ENCODE peak calls at places on chromosomes 4 and X, in five cellular contexts. One of them, this sample, is unnamed.

GRCh38 chr4:121551881-121552280 is 144.9 kb downstream of the ANXA5 start:
- DNase-seq in NB4: no peak
- DNase-seq in ovary: no peak
- DNase-seq in BJ: no peak
- DNase-seq in left lung: no peak
- DNase-seq in this sample: no peak

GRCh38 chr4:2827874-2828751 is 15.5 kb upstream of the ADD1 start:
- DNase-seq in left lung: peak
- DNase-seq in ovary: no peak
- DNase-seq in NB4: no peak
- DNase-seq in BJ: no peak
- DNase-seq in this sample: no peak

GRCh38 chrX:75303795-75304194 is 29.9 kb downstream of the UPRT start:
- DNase-seq in NB4: no peak
- DNase-seq in BJ: peak
- DNase-seq in left lung: no peak
- DNase-seq in ovary: no peak
- DNase-seq in this sample: no peak

GRCh38 chr4:39043697-39044363 is 11.6 kb upstream of the TMEM156 start:
- DNase-seq in BJ: no peak
- DNase-seq in NB4: peak
- DNase-seq in left lung: no peak
- DNase-seq in ovary: no peak
- DNase-seq in this sample: peak

GRCh38 chr4:156888762-156889161 is 82.8 kb downstream of the PDGFC start:
- DNase-seq in left lung: no peak
- DNase-seq in BJ: peak
- DNase-seq in NB4: no peak
- DNase-seq in ovary: no peak
- DNase-seq in this sample: no peak

GRCh38 chrX:107483976-107484726 is 34.7 kb downstream of the FRMPD3 start:
- DNase-seq in NB4: peak
- DNase-seq in left lung: no peak
- DNase-seq in BJ: no peak
- DNase-seq in ovary: peak
- DNase-seq in this sample: peak

GRCh38 chrX:13685126-13685763 is 3.7 kb upstream of the RAB9A start:
- DNase-seq in ovary: no peak
- DNase-seq in BJ: no peak
- DNase-seq in NB4: no peak
- DNase-seq in left lung: no peak
- DNase-seq in this sample: no peak

GRCh38 chr4:2793578-2793919 is 664 bp downstream of the SH3BP2 start:
- DNase-seq in ovary: peak
- DNase-seq in NB4: peak
- DNase-seq in BJ: no peak
- DNase-seq in left lung: peak
- DNase-seq in this sample: peak

GRCh38 chr4:131091896-131092295 is 1995.9 kb downstream of the C4orf33 start:
- DNase-seq in BJ: no peak
- DNase-seq in ovary: no peak
- DNase-seq in NB4: peak
- DNase-seq in left lung: no peak
- DNase-seq in this sample: peak
- TF ChIP-seq CTCF in BJ: peak
- TF ChIP-seq CTCF in ovary: no peak
- TF ChIP-seq CTCF in NB4: no peak
- TF ChIP-seq CTCF in left lung: no peak
- TF ChIP-seq CTCF in this sample: peak

GRCh38 chrX:103248553-103248952 is 6.4 kb downstream of the TCEAL8 start:
- DNase-seq in NB4: peak
- DNase-seq in BJ: no peak
- DNase-seq in ovary: no peak
- DNase-seq in left lung: no peak
- DNase-seq in this sample: peak
- TF ChIP-seq CTCF in NB4: peak
- TF ChIP-seq CTCF in BJ: peak
- TF ChIP-seq CTCF in ovary: peak
- TF ChIP-seq CTCF in left lung: peak
- TF ChIP-seq CTCF in this sample: peak

GRCh38 chr4:31106419-31106818 is 386.2 kb downstream of the PCDH7 start:
- DNase-seq in BJ: no peak
- DNase-seq in ovary: no peak
- DNase-seq in left lung: no peak
- DNase-seq in NB4: no peak
- DNase-seq in this sample: no peak

GRCh38 chr4:31104596-31104995 is 384.4 kb downstream of the PCDH7 start:
- DNase-seq in BJ: no peak
- DNase-seq in left lung: no peak
- DNase-seq in NB4: no peak
- DNase-seq in ovary: no peak
- DNase-seq in this sample: no peak

GRCh38 chr4:31097999-31098398 is 377.8 kb downstream of the PCDH7 start:
- DNase-seq in BJ: no peak
- DNase-seq in left lung: no peak
- DNase-seq in ovary: no peak
- DNase-seq in NB4: no peak
- DNase-seq in this sample: no peak

GRCh38 chr4:31104033-31104432 is 383.9 kb downstream of the PCDH7 start:
- DNase-seq in NB4: no peak
- DNase-seq in left lung: no peak
- DNase-seq in BJ: no peak
- DNase-seq in ovary: no peak
- DNase-seq in this sample: no peak

DNA sequence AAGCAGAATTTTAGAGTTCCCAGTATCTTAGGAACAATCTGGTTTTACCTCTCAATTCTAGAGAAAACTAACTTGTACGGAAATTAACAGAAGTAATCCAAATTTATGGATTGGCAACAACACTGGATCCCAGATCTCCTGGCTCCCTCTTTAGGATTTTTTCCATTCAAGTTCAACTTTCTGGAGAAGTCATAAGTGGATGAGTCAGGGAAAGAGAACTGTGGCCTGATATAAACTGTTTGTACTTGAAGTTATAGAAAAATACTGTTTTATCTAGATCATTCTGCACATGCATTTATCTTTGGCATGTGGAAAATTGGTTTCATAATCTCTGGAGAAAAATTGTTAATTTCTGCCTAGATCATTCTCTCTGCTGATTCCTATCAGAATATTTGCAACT is 380.4 kb downstream of the PCDH7 start:
- DNase-seq in ovary: no peak
- DNase-seq in BJ: no peak
- DNase-seq in NB4: no peak
- DNase-seq in left lung: no peak
- DNase-seq in this sample: no peak
- TF ChIP-seq CTCF in ovary: no peak
- TF ChIP-seq CTCF in BJ: no peak
- TF ChIP-seq CTCF in NB4: no peak
- TF ChIP-seq CTCF in left lung: no peak
- TF ChIP-seq CTCF in this sample: no peak

DNA sequence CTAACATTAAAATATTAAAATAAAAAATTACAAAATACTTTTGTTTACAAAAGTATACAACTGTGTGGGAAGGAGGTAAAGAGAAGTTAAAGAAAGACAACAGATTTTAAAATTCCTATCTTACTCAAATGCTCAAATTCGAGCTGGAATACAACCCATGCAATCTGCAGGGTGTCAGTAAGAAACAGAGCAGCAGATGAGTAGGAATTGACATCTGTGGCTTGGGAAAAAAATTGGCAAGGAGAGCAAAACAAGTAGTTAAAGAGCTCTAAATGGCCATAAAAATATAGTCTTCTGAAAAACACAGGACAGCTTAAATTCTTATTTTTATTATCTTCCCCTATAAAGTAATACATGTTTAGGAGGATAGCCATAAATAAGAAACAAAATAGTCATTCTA is 1609.0 kb upstream of the AGA start:
- DNase-seq in left lung: no peak
- DNase-seq in NB4: no peak
- DNase-seq in BJ: no peak
- DNase-seq in ovary: no peak
- DNase-seq in this sample: no peak
- TF ChIP-seq CTCF in left lung: no peak
- TF ChIP-seq CTCF in NB4: no peak
- TF ChIP-seq CTCF in BJ: no peak
- TF ChIP-seq CTCF in ovary: no peak
- TF ChIP-seq CTCF in this sample: no peak

GRCh38 chrX:94576367-94577004 is 902.5 kb downstream of the FAM133A start:
- DNase-seq in left lung: no peak
- DNase-seq in ovary: no peak
- DNase-seq in NB4: peak
- DNase-seq in BJ: no peak
- DNase-seq in this sample: no peak
- TF ChIP-seq CTCF in left lung: no peak
- TF ChIP-seq CTCF in ovary: no peak
- TF ChIP-seq CTCF in NB4: no peak
- TF ChIP-seq CTCF in BJ: no peak
- TF ChIP-seq CTCF in this sample: peak

GRCh38 chrX:40015693-40016092 is 82.1 kb downstream of the BCOR start:
- DNase-seq in BJ: no peak
- DNase-seq in ovary: no peak
- DNase-seq in left lung: no peak
- DNase-seq in NB4: no peak
- DNase-seq in this sample: no peak

GRCh38 chrX:40012800-40013682 is 84.7 kb downstream of the BCOR start:
- DNase-seq in BJ: no peak
- DNase-seq in NB4: peak
- DNase-seq in left lung: peak
- DNase-seq in ovary: peak
- DNase-seq in this sample: peak

GRCh38 chrX:40012039-40012799 is 85.5 kb downstream of the BCOR start:
- DNase-seq in ovary: peak
- DNase-seq in BJ: no peak
- DNase-seq in left lung: peak
- DNase-seq in NB4: peak
- DNase-seq in this sample: no peak

GRCh38 chrX:40018021-40018420 is 79.7 kb downstream of the BCOR start:
- DNase-seq in NB4: no peak
- DNase-seq in BJ: no peak
- DNase-seq in left lung: no peak
- DNase-seq in ovary: no peak
- DNase-seq in this sample: no peak

GRCh38 chrX:40016702-40017101 is 81.1 kb downstream of the BCOR start:
- DNase-seq in left lung: no peak
- DNase-seq in ovary: no peak
- DNase-seq in NB4: no peak
- DNase-seq in BJ: no peak
- DNase-seq in this sample: no peak
- TF ChIP-seq CTCF in left lung: no peak
- TF ChIP-seq CTCF in ovary: no peak
- TF ChIP-seq CTCF in NB4: no peak
- TF ChIP-seq CTCF in BJ: no peak
- TF ChIP-seq CTCF in this sample: no peak

GRCh38 chrX:16826207-16826606 is 39.9 kb downstream of the TXLNG start:
- DNase-seq in NB4: peak
- DNase-seq in left lung: no peak
- DNase-seq in ovary: no peak
- DNase-seq in BJ: no peak
- DNase-seq in this sample: peak
- TF ChIP-seq CTCF in NB4: peak
- TF ChIP-seq CTCF in left lung: no peak
- TF ChIP-seq CTCF in ovary: peak
- TF ChIP-seq CTCF in BJ: peak
- TF ChIP-seq CTCF in this sample: peak

This sample was measured in A673.